ENCODE peak calls at places on chromosomes 5 and 9, in seven cellular contexts. D is neural crest cell; A is G401; B is activated CD4-positive, alpha-beta T cell treated with anti-CD3 and anti-CD28 coated beads, Interleukin-2, amount 10 ng/mL, durations not matched to agents 7 days and 5 days; I is T-cell; X is glutamatergic neuron; J is HTR-8/SVneo. C is an unnamed sample.

GRCh38 chr5:126514159-126515141 is 80.6 kb downstream of the ALDH7A1 start:
- DNase-seq in D (no peak), A (no peak), B (no peak), I (no peak), X (no peak), J (no peak), C (no peak)

GRCh38 chr5:150312518-150312917 is 9.8 kb upstream of the ARSI start:
- DNase-seq in D (no peak), A (no peak), B (no peak), I (no peak), X (no peak), J (no peak), C (no peak)

GRCh38 chr9:131487621-131488031 is 15.1 kb upstream of the POMT1 start:
- DNase-seq in D (no peak), A (no peak), B (no peak), I (no peak), X (peak; percentile 41), J (no peak), C (no peak)

GRCh38 chr5:80238778-80239679 is 16.8 kb downstream of the SERINC5 start:
- DNase-seq in D (no peak), A (no peak), B (no peak), I (no peak), X (no peak), J (no peak), C (no peak)

GRCh38 chr9:95189230-95190098 is 128.0 kb downstream of the FANCC start:
- DNase-seq in D (no peak), A (no peak), B (peak; percentile 55), I (no peak), X (no peak), J (no peak), C (no peak)

GRCh38 chr5:147037517-147038205 is 159.1 kb upstream of the PPP2R2B start:
- DNase-seq in D (no peak), A (no peak), B (no peak), I (no peak), X (no peak), J (peak; percentile 5), C (no peak)

GRCh38 chr5:133189881-133190280 is 138.1 kb downstream of the HSPA4 start:
- DNase-seq in D (no peak), A (no peak), B (no peak), I (no peak), X (no peak), J (no peak), C (no peak)

GRCh38 chr9:19186240-19186639 is 44.3 kb upstream of the DENND4C start:
- DNase-seq in D (no peak), A (no peak), B (no peak), I (no peak), X (no peak), J (no peak), C (no peak)

GRCh38 chr5:13987843-13988464 is 43.5 kb upstream of the DNAH5 start:
- DNase-seq in D (peak; percentile 56), A (peak; percentile 76), B (peak; percentile 36), I (no peak), X (peak; percentile 59), J (peak; percentile 85), C (no peak)

GRCh38 chr9:86893811-86894490 is 53.4 kb downstream of the GAS1 start:
- DNase-seq in D (no peak), A (no peak), B (no peak), I (no peak), X (no peak), J (no peak), C (no peak)

GRCh38 chr9:9764821-9765220 is 848.0 kb downstream of the PTPRD start:
- DNase-seq in D (no peak), A (no peak), B (no peak), I (no peak), X (no peak), J (no peak), C (no peak)

GRCh38 chr5:173629628-173630027 is 13.2 kb upstream of the BOD1 start:
- DNase-seq in D (peak; percentile 44), A (no peak), B (no peak), I (no peak), X (peak; percentile 66), J (no peak), C (no peak)

GRCh38 chr9:136765041-136765440 is 723 bp upstream of the LCN15 start:
- DNase-seq in D (no peak), A (no peak), B (no peak), I (no peak), X (no peak), J (no peak), C (no peak)

GRCh38 chr5:164191240-164191639 is 685.8 kb downstream of the MAT2B start:
- DNase-seq in D (no peak), A (no peak), B (no peak), I (no peak), X (no peak), J (peak; percentile 22), C (no peak)

GRCh38 chr5:33800221-33800950 is 91.4 kb downstream of the ADAMTS12 start:
- DNase-seq in D (no peak), A (no peak), B (no peak), I (no peak), X (no peak), J (no peak), C (no peak)

GRCh38 chr9:134185536-134186011 is 21.2 kb upstream of the RNU6ATAC start:
- DNase-seq in D (no peak), A (no peak), B (peak; percentile 44), I (peak; percentile 21), X (peak; percentile 12), J (no peak), C (peak; percentile 61)

GRCh38 chr5:73120222-73121108 is at the start of gene TMEM171:
- DNase-seq in D (peak; percentile 3), A (no peak), B (no peak), I (no peak), X (peak; percentile 53), J (peak; percentile 49), C (no peak)

GRCh38 chr5:79858097-79858723 is 132.9 kb downstream of the MTX3 start:
- DNase-seq in D (peak; percentile 88), A (peak; percentile 67), B (peak; percentile 86), I (peak; percentile 71), X (peak; percentile 86), J (peak; percentile 46), C (peak; percentile 57)

GRCh38 chr9:99722852-99723251 is 98.8 kb upstream of the NR4A3 start:
- DNase-seq in D (no peak), A (no peak), B (no peak), I (no peak), X (no peak), J (no peak), C (no peak)

GRCh38 chr9:130453487-130453886 is 8.7 kb downstream of the ASS1 start:
- DNase-seq in D (no peak), A (peak; percentile 29), B (no peak), I (no peak), X (no peak), J (peak; percentile 41), C (no peak)

GRCh38 chr9:111937781-111938426 is 41.3 kb downstream of the UGCG start:
- DNase-seq in D (no peak), A (no peak), B (peak; percentile 43), I (peak; percentile 70), X (no peak), J (no peak), C (peak; percentile 60)

GRCh38 chr5:111197523-111197922 is 26.7 kb upstream of the CAMK4 start:
- DNase-seq in D (no peak), A (peak; percentile 70), B (no peak), I (no peak), X (peak; percentile 14), J (no peak), C (no peak)

GRCh38 chr5:57684299-57684702 is 201.7 kb upstream of the ACTBL2 start:
- DNase-seq in D (no peak), A (peak; percentile 12), B (no peak), I (no peak), X (no peak), J (no peak), C (no peak)

GRCh38 chr5:87410941-87411340 is 1.8 kb downstream of the CCNH start:
- DNase-seq in D (no peak), A (no peak), B (no peak), I (no peak), X (no peak), J (no peak), C (no peak)

GRCh38 chr5:175599210-175599609 is 58.7 kb upstream of the HRH2 start:
- DNase-seq in D (no peak), A (no peak), B (no peak), I (no peak), X (no peak), J (no peak), C (no peak)

GRCh38 chr9:134591082-134591571 is 50.5 kb upstream of the COL5A1 start:
- DNase-seq in D (no peak), A (no peak), B (no peak), I (no peak), X (no peak), J (no peak), C (no peak)

GRCh38 chr9:8809747-8810146 is 1010.2 kb upstream of the DMAC1 start:
- DNase-seq in D (no peak), A (no peak), B (no peak), I (no peak), X (no peak), J (no peak), C (no peak)

GRCh38 chr9:78713746-78714405 is 417.0 kb downstream of the PSAT1 start:
- DNase-seq in D (no peak), A (peak; percentile 21), B (no peak), I (no peak), X (no peak), J (no peak), C (no peak)

GRCh38 chr5:54753034-54753433 is 232.4 kb downstream of the ESM1 start:
- DNase-seq in D (no peak), A (no peak), B (peak; percentile 23), I (peak; percentile 6), X (no peak), J (no peak), C (peak; percentile 25)

GRCh38 chr5:157335534-157336422 is 69.9 kb downstream of the CYFIP2 start:
- DNase-seq in D (no peak), A (no peak), B (no peak), I (no peak), X (no peak), J (no peak), C (no peak)

GRCh38 chr9:10268500-10269485 is 344.0 kb downstream of the PTPRD start:
- DNase-seq in D (peak; percentile 64), A (peak; percentile 21), B (no peak), I (no peak), X (peak; percentile 71), J (no peak), C (no peak)

C was measured in CD4-positive, alpha-beta memory T cell.